ENCODE peak calls at places on chromosomes 4 and X, in five cellular contexts. L is stimulated activated CD8-positive, alpha-beta memory T cell treated with anti-CD3 and anti-CD28 coated beads, Interleukin-7, amount 100 ng/mL, for 1 hour; S is NCI-H1694 treated with DMSO at 0.1 percent for 48 hours; W is smooth muscle cell of the brain vasculature; U is upper lobe of right lung. B is an unnamed sample.
A peak's percentile ranks its signal among the peaks of the same experiment; 100 is the strongest.

GRCh38 chr4:182074842-182075241 is 168.4 kb upstream of the TENM3 start:
- DNase-seq in L (no peak), S (no peak), W (no peak), U (no peak), B (no peak)

GRCh38 chrX:103453655-103454054 is 65.6 kb downstream of the RAB40A start:
- DNase-seq in L (no peak), S (no peak), W (peak; percentile 64), U (no peak), B (no peak)

GRCh38 chrX:39759526-39760224 is 338.1 kb downstream of the BCOR start:
- DNase-seq in L (no peak), S (peak; percentile 16), W (peak; percentile 68), U (peak; percentile 66), B (no peak)

GRCh38 chr4:172758586-172759340 is 409.8 kb upstream of the GALNT7 start:
- DNase-seq in L (no peak), S (no peak), W (no peak), U (no peak), B (no peak)

GRCh38 chr4:12924253-12924652 is 559.9 kb downstream of the RAB28 start:
- DNase-seq in L (no peak), S (no peak), W (no peak), U (no peak), B (no peak)

GRCh38 chr4:94410678-94411206 is 41.0 kb upstream of the PDLIM5 start:
- DNase-seq in L (no peak), S (no peak), W (no peak), U (no peak), B (no peak)

GRCh38 chr4:127783026-127783769 is 1.1 kb downstream of the HSPA4L start:
- DNase-seq in L (no peak), S (peak; percentile 12), W (no peak), U (peak; percentile 71), B (peak; percentile 45)

GRCh38 chr4:46648088-46648744 is 258.3 kb upstream of the GABRA2 start:
- DNase-seq in L (no peak), S (peak; percentile 9), W (no peak), U (no peak), B (no peak)

GRCh38 chr4:168128601-168129000 is 36.3 kb downstream of the ANXA10 start:
- DNase-seq in L (no peak), S (no peak), W (no peak), U (no peak), B (no peak)

GRCh38 chrX:13059269-13059668 is 14.8 kb upstream of the FAM9C start:
- DNase-seq in L (no peak), S (no peak), W (no peak), U (no peak), B (no peak)

GRCh38 chrX:8067754-8068469 is 103.2 kb downstream of the VCX2 start:
- DNase-seq in L (no peak), S (peak; percentile 7), W (no peak), U (no peak), B (no peak)

GRCh38 chr4:166165829-166166420 is 292.9 kb downstream of the TLL1 start:
- DNase-seq in L (no peak), S (peak; percentile 72), W (peak; percentile 57), U (no peak), B (peak; percentile 68)

GRCh38 chr4:183945741-183946140 is 40.6 kb downstream of the STOX2 start:
- DNase-seq in L (no peak), S (no peak), W (no peak), U (no peak), B (no peak)

GRCh38 chrX:13965531-13965930 is 64.2 kb downstream of the GEMIN8 start:
- DNase-seq in L (no peak), S (no peak), W (no peak), U (no peak), B (no peak)

GRCh38 chrX:24395775-24396174 is 35.3 kb downstream of the SUPT20HL1 start:
- DNase-seq in L (no peak), S (peak; percentile 77), W (peak; percentile 40), U (no peak), B (no peak)

GRCh38 chr4:45033676-45034410 is 307.5 kb upstream of the GNPDA2 start:
- DNase-seq in L (no peak), S (no peak), W (no peak), U (no peak), B (no peak)

GRCh38 chr4:60884545-60884944 is 315.6 kb upstream of the ADGRL3 start:
- DNase-seq in L (no peak), S (no peak), W (no peak), U (no peak), B (no peak)

GRCh38 chr4:144899393-144899792 is 198.6 kb downstream of the ANAPC10 start:
- DNase-seq in L (no peak), S (no peak), W (no peak), U (no peak), B (no peak)

GRCh38 chrX:151703487-151703886 is 8.2 kb downstream of the PRRG3 start:
- DNase-seq in L (no peak), S (no peak), W (no peak), U (no peak), B (no peak)

GRCh38 chr4:1517592-1518411 is 111.6 kb upstream of the NKX1-1 start:
- DNase-seq in L (no peak), S (no peak), W (no peak), U (peak; percentile 61), B (no peak)

GRCh38 chr4:22500831-22501714 is 14.8 kb downstream of the ADGRA3 start:
- DNase-seq in L (no peak), S (no peak), W (no peak), U (no peak), B (no peak)

GRCh38 chr4:674172-675035 is at the start of the genes ATP5ME and MYL5:
- DNase-seq in L (peak; percentile 96), S (peak; percentile 86), W (peak; percentile 91), U (peak; percentile 99), B (peak; percentile 9)

GRCh38 chr4:885353-885752 is 46.8 kb downstream of the GAK start:
- DNase-seq in L (no peak), S (no peak), W (no peak), U (no peak), B (no peak)

GRCh38 chr4:71460368-71460767 is 121.5 kb downstream of the SLC4A4 start:
- DNase-seq in L (no peak), S (no peak), W (peak; percentile 29), U (no peak), B (no peak)

GRCh38 chr4:175560628-175561027 is 251.4 kb downstream of the GPM6A start:
- DNase-seq in L (no peak), S (no peak), W (peak; percentile 40), U (no peak), B (no peak)

GRCh38 chrX:153153516-153153915 is 25.6 kb upstream of the MAGEA1 start:
- DNase-seq in L (no peak), S (no peak), W (no peak), U (no peak), B (no peak)

GRCh38 chrX:98481636-98482035 is 1597.9 kb downstream of the RPA4 start:
- DNase-seq in L (no peak), S (no peak), W (no peak), U (no peak), B (no peak)